ENCODE peak calls at places on chromosomes 13 and 19, in nine cellular contexts. One of them, this sample, is unnamed.

GRCh38 chr13:57128909-57129308 is 11.8 kb upstream of the PRR20A start:
- DNase-seq in K562: no peak
- DNase-seq in adrenal gland: no peak
- DNase-seq in A549: peak
- DNase-seq in OCI-LY7: no peak
- DNase-seq in heart right ventricle: no peak
- DNase-seq in cardiac fibroblast: no peak
- DNase-seq in tibial nerve: no peak
- DNase-seq in CD8-positive, alpha-beta T cell: no peak
- DNase-seq in this sample: no peak

GRCh38 chr19:29603308-29603707 is 2.8 kb upstream of the POP4 start:
- DNase-seq in adrenal gland: no peak
- DNase-seq in K562: no peak
- DNase-seq in A549: no peak
- DNase-seq in tibial nerve: no peak
- DNase-seq in OCI-LY7: no peak
- DNase-seq in cardiac fibroblast: no peak
- DNase-seq in heart right ventricle: no peak
- DNase-seq in CD8-positive, alpha-beta T cell: no peak
- DNase-seq in this sample: no peak

GRCh38 chr19:7627166-7627565 is 2.2 kb downstream of the XAB2 start:
- DNase-seq in adrenal gland: no peak
- DNase-seq in A549: no peak
- DNase-seq in CD8-positive, alpha-beta T cell: no peak
- DNase-seq in tibial nerve: no peak
- DNase-seq in K562: no peak
- DNase-seq in cardiac fibroblast: no peak
- DNase-seq in OCI-LY7: no peak
- DNase-seq in heart right ventricle: no peak
- DNase-seq in this sample: no peak

GRCh38 chr13:48400820-48401219 is 12.1 kb downstream of the LPAR6 start:
- DNase-seq in CD8-positive, alpha-beta T cell: no peak
- DNase-seq in heart right ventricle: no peak
- DNase-seq in OCI-LY7: peak
- DNase-seq in A549: peak
- DNase-seq in adrenal gland: no peak
- DNase-seq in cardiac fibroblast: peak
- DNase-seq in K562: no peak
- DNase-seq in tibial nerve: no peak
- DNase-seq in this sample: peak

GRCh38 chr19:53047379-53047778 is 2.8 kb downstream of the ERVV-2 start:
- DNase-seq in heart right ventricle: no peak
- DNase-seq in tibial nerve: no peak
- DNase-seq in K562: no peak
- DNase-seq in OCI-LY7: no peak
- DNase-seq in adrenal gland: no peak
- DNase-seq in cardiac fibroblast: no peak
- DNase-seq in CD8-positive, alpha-beta T cell: no peak
- DNase-seq in A549: no peak
- DNase-seq in this sample: no peak

GRCh38 chr19:16599655-16600346 is 27.6 kb upstream of the SLC35E1 start:
- DNase-seq in K562: no peak
- DNase-seq in A549: no peak
- DNase-seq in cardiac fibroblast: no peak
- DNase-seq in adrenal gland: no peak
- DNase-seq in CD8-positive, alpha-beta T cell: no peak
- DNase-seq in heart right ventricle: no peak
- DNase-seq in OCI-LY7: peak
- DNase-seq in tibial nerve: no peak
- DNase-seq in this sample: no peak

GRCh38 chr13:63085851-63086250 is 1670.2 kb upstream of the PCDH20 start:
- DNase-seq in adrenal gland: no peak
- DNase-seq in CD8-positive, alpha-beta T cell: no peak
- DNase-seq in heart right ventricle: no peak
- DNase-seq in A549: no peak
- DNase-seq in cardiac fibroblast: no peak
- DNase-seq in tibial nerve: no peak
- DNase-seq in K562: no peak
- DNase-seq in OCI-LY7: no peak
- DNase-seq in this sample: no peak

GRCh38 chr13:49635599-49636433 is 7.5 kb downstream of the ARL11 start:
- DNase-seq in adrenal gland: peak
- DNase-seq in K562: no peak
- DNase-seq in tibial nerve: no peak
- DNase-seq in heart right ventricle: peak
- DNase-seq in OCI-LY7: no peak
- DNase-seq in CD8-positive, alpha-beta T cell: no peak
- DNase-seq in A549: no peak
- DNase-seq in cardiac fibroblast: peak
- DNase-seq in this sample: peak

GRCh38 chr19:17327654-17328516 is 6.8 kb downstream of the ANO8 start:
- DNase-seq in CD8-positive, alpha-beta T cell: peak
- DNase-seq in A549: no peak
- DNase-seq in tibial nerve: no peak
- DNase-seq in heart right ventricle: no peak
- DNase-seq in OCI-LY7: no peak
- DNase-seq in K562: peak
- DNase-seq in cardiac fibroblast: no peak
- DNase-seq in adrenal gland: peak
- DNase-seq in this sample: no peak

GRCh38 chr19:29378543-29379105 is 147.2 kb upstream of the VSTM2B start:
- DNase-seq in K562: no peak
- DNase-seq in OCI-LY7: no peak
- DNase-seq in cardiac fibroblast: no peak
- DNase-seq in heart right ventricle: no peak
- DNase-seq in tibial nerve: no peak
- DNase-seq in adrenal gland: no peak
- DNase-seq in A549: no peak
- DNase-seq in CD8-positive, alpha-beta T cell: no peak
- DNase-seq in this sample: no peak

GRCh38 chr19:46000497-46001246 is 5.4 kb downstream of the CCDC61 start:
- DNase-seq in cardiac fibroblast: no peak
- DNase-seq in K562: peak
- DNase-seq in heart right ventricle: no peak
- DNase-seq in adrenal gland: peak
- DNase-seq in OCI-LY7: peak
- DNase-seq in A549: no peak
- DNase-seq in tibial nerve: no peak
- DNase-seq in CD8-positive, alpha-beta T cell: peak
- DNase-seq in this sample: no peak

GRCh38 chr13:35143123-35143522 is 201.1 kb downstream of the NBEA start:
- DNase-seq in adrenal gland: no peak
- DNase-seq in OCI-LY7: no peak
- DNase-seq in CD8-positive, alpha-beta T cell: no peak
- DNase-seq in A549: no peak
- DNase-seq in heart right ventricle: no peak
- DNase-seq in K562: no peak
- DNase-seq in cardiac fibroblast: no peak
- DNase-seq in tibial nerve: no peak
- DNase-seq in this sample: no peak

GRCh38 chr13:31638577-31638976 is 100.7 kb upstream of the RXFP2 start:
- DNase-seq in heart right ventricle: peak
- DNase-seq in tibial nerve: no peak
- DNase-seq in OCI-LY7: no peak
- DNase-seq in A549: no peak
- DNase-seq in adrenal gland: no peak
- DNase-seq in cardiac fibroblast: peak
- DNase-seq in CD8-positive, alpha-beta T cell: no peak
- DNase-seq in K562: no peak
- DNase-seq in this sample: peak

GRCh38 chr19:12969292-12969988 is at the start of gene DAND5:
- DNase-seq in adrenal gland: peak
- DNase-seq in CD8-positive, alpha-beta T cell: no peak
- DNase-seq in OCI-LY7: no peak
- DNase-seq in tibial nerve: no peak
- DNase-seq in heart right ventricle: peak
- DNase-seq in cardiac fibroblast: no peak
- DNase-seq in A549: no peak
- DNase-seq in K562: peak
- DNase-seq in this sample: no peak

GRCh38 chr13:25725104-25725503 is 326.7 kb downstream of the SHISA2 start:
- DNase-seq in cardiac fibroblast: no peak
- DNase-seq in heart right ventricle: no peak
- DNase-seq in K562: no peak
- DNase-seq in A549: no peak
- DNase-seq in adrenal gland: no peak
- DNase-seq in CD8-positive, alpha-beta T cell: no peak
- DNase-seq in tibial nerve: no peak
- DNase-seq in OCI-LY7: no peak
- DNase-seq in this sample: no peak
- TF ChIP-seq CTCF in cardiac fibroblast: no peak
- TF ChIP-seq CTCF in heart right ventricle: no peak
- TF ChIP-seq CTCF in K562: no peak
- TF ChIP-seq CTCF in A549: no peak
- TF ChIP-seq CTCF in adrenal gland: no peak
- TF ChIP-seq CTCF in CD8-positive, alpha-beta T cell: no peak
- TF ChIP-seq CTCF in tibial nerve: no peak
- TF ChIP-seq CTCF in OCI-LY7: peak
- TF ChIP-seq CTCF in this sample: no peak

DNA sequence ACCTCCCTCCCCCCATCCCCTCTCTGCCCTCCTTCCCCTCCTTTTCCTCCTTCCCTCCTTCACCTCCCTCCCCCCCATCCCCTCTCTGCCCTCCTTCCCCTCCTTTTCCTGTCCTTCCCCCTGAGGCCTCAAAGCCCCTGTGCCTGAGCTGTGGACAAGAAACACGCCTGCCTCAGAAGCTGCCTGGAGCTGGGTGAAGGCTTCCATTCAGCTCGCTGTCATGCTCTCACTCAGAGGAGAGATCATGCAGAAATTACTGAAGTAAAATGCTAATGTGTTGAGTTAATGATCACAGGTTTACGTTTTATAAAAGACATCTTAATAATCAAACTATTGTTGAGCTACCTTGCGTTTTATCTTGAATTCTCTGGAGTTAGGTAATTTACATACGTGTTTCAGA is 114.5 kb downstream of the ATP11A start:
- DNase-seq in adrenal gland: no peak
- DNase-seq in OCI-LY7: no peak
- DNase-seq in A549: no peak
- DNase-seq in tibial nerve: no peak
- DNase-seq in K562: no peak
- DNase-seq in CD8-positive, alpha-beta T cell: no peak
- DNase-seq in heart right ventricle: no peak
- DNase-seq in cardiac fibroblast: no peak
- DNase-seq in this sample: no peak
- H3K4me3 ChIP-seq in adrenal gland: no peak
- H3K4me3 ChIP-seq in OCI-LY7: no peak
- H3K4me3 ChIP-seq in A549: no peak
- H3K4me3 ChIP-seq in tibial nerve: no peak
- H3K4me3 ChIP-seq in K562: no peak
- H3K4me3 ChIP-seq in CD8-positive, alpha-beta T cell: no peak
- H3K4me3 ChIP-seq in heart right ventricle: no peak
- H3K4me3 ChIP-seq in cardiac fibroblast: no peak
- H3K4me3 ChIP-seq in this sample: no peak

GRCh38 chr19:2291185-2291751 is 9.3 kb upstream of the PEAK3 start:
- DNase-seq in adrenal gland: no peak
- DNase-seq in cardiac fibroblast: no peak
- DNase-seq in OCI-LY7: no peak
- DNase-seq in CD8-positive, alpha-beta T cell: no peak
- DNase-seq in tibial nerve: no peak
- DNase-seq in K562: no peak
- DNase-seq in heart right ventricle: no peak
- DNase-seq in A549: no peak
- DNase-seq in this sample: no peak
- TF ChIP-seq CTCF in adrenal gland: no peak
- TF ChIP-seq CTCF in cardiac fibroblast: no peak
- TF ChIP-seq CTCF in OCI-LY7: no peak
- TF ChIP-seq CTCF in CD8-positive, alpha-beta T cell: no peak
- TF ChIP-seq CTCF in tibial nerve: no peak
- TF ChIP-seq CTCF in K562: no peak
- TF ChIP-seq CTCF in heart right ventricle: no peak
- TF ChIP-seq CTCF in A549: no peak
- TF ChIP-seq CTCF in this sample: no peak

GRCh38 chr13:46050771-46051170 is 1.8 kb downstream of the ZC3H13 start:
- DNase-seq in A549: no peak
- DNase-seq in adrenal gland: no peak
- DNase-seq in CD8-positive, alpha-beta T cell: no peak
- DNase-seq in heart right ventricle: no peak
- DNase-seq in tibial nerve: no peak
- DNase-seq in cardiac fibroblast: no peak
- DNase-seq in K562: no peak
- DNase-seq in OCI-LY7: no peak
- DNase-seq in this sample: no peak
- H3K4me3 ChIP-seq in A549: peak
- H3K4me3 ChIP-seq in adrenal gland: no peak
- H3K4me3 ChIP-seq in CD8-positive, alpha-beta T cell: no peak
- H3K4me3 ChIP-seq in heart right ventricle: no peak
- H3K4me3 ChIP-seq in tibial nerve: no peak
- H3K4me3 ChIP-seq in cardiac fibroblast: peak
- H3K4me3 ChIP-seq in K562: peak
- H3K4me3 ChIP-seq in OCI-LY7: peak
- H3K4me3 ChIP-seq in this sample: no peak

DNA sequence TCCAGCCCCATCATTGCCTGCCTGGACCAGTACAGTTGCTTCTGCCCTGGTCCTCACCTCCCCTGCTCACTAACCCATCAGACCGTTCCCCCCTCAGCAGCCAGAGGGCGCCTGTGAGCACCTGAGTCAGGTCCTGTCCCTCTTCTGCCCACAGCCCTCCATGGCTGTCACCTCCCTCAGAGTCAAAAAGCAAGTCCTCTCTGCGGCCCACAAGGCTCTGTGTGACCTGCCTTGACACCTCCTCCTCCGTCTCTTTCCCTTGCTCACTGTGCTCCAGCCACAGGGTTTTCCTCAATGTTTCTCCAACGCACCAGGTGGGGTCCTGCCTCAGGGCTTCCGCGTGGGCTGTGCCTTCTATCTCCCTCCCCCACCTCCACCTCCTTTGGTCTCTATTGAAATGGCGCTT is 29.4 kb upstream of the PTPRS start:
- DNase-seq in K562: peak
- DNase-seq in cardiac fibroblast: peak
- DNase-seq in heart right ventricle: no peak
- DNase-seq in adrenal gland: peak
- DNase-seq in CD8-positive, alpha-beta T cell: no peak
- DNase-seq in tibial nerve: no peak
- DNase-seq in OCI-LY7: peak
- DNase-seq in A549: peak
- DNase-seq in this sample: peak
- TF ChIP-seq CTCF in K562: peak
- TF ChIP-seq CTCF in cardiac fibroblast: peak
- TF ChIP-seq CTCF in heart right ventricle: peak
- TF ChIP-seq CTCF in adrenal gland: peak
- TF ChIP-seq CTCF in CD8-positive, alpha-beta T cell: no peak
- TF ChIP-seq CTCF in tibial nerve: peak
- TF ChIP-seq CTCF in OCI-LY7: peak
- TF ChIP-seq CTCF in A549: peak
- TF ChIP-seq CTCF in this sample: peak

This sample was measured in astrocyte of the spinal cord.